ENCODE peak calls at places on chromosome 10, in six cellular contexts. V is GM12891, R is GM12878, C is H1, U is K562, Z is HepG2. Q is an unnamed sample.
A peak's percentile ranks its signal among the peaks of the same experiment; 100 is the strongest.

GRCh38 chr10:32938554-32939061 is 19.4 kb downstream of the ITGB1 start:
- DNase-seq in V (no peak), R (no peak), C (no peak), U (peak; percentile 43), Z (peak; percentile 83), Q (no peak)

GRCh38 chr10:117133273-117134083 is 4.6 kb downstream of the VAX1 start:
- DNase-seq in V (no peak), R (no peak), C (peak; percentile 59), U (no peak), Z (no peak), Q (no peak)

GRCh38 chr10:34999532-34999931 is 90.6 kb downstream of the CUL2 start:
- DNase-seq in V (no peak), R (no peak), C (no peak), U (no peak), Z (peak; percentile 29), Q (no peak)

GRCh38 chr10:790821-791551 is 101.5 kb upstream of the DIP2C start:
- DNase-seq in V (no peak), R (no peak), C (peak; percentile 43), U (no peak), Z (no peak), Q (no peak)

GRCh38 chr10:100307716-100308115 is 21.2 kb upstream of the BLOC1S2 start:
- DNase-seq in V (no peak), R (no peak), C (no peak), U (no peak), Z (no peak), Q (no peak)

GRCh38 chr10:43371418-43371817 is at the start of gene FXYD4:
- DNase-seq in V (no peak), R (no peak), C (no peak), U (no peak), Z (no peak), Q (no peak)

GRCh38 chr10:72702868-72703581 is 11.1 kb downstream of the MCU start:
- DNase-seq in V (no peak), R (no peak), C (no peak), U (no peak), Z (no peak), Q (no peak)

GRCh38 chr10:95601116-95601719 is 40.0 kb upstream of the SORBS1 start:
- DNase-seq in V (peak; percentile 26), R (peak; percentile 5), C (peak; percentile 84), U (peak; percentile 87), Z (peak; percentile 84), Q (peak; percentile 26)

GRCh38 chr10:15901889-15902288 is 41.6 kb upstream of the MINDY3 start:
- DNase-seq in V (no peak), R (no peak), C (no peak), U (no peak), Z (no peak), Q (no peak)

GRCh38 chr10:33386926-33387325 is 52.5 kb upstream of the NRP1 start:
- DNase-seq in V (no peak), R (no peak), C (no peak), U (no peak), Z (no peak), Q (no peak)

GRCh38 chr10:30980951-30981616 is 50.6 kb downstream of the ZNF438 start:
- DNase-seq in V (no peak), R (no peak), C (no peak), U (no peak), Z (no peak), Q (no peak)

GRCh38 chr10:103198648-103199047 is 5.6 kb upstream of the NT5C2 start:
- DNase-seq in V (no peak), R (no peak), C (no peak), U (no peak), Z (no peak), Q (no peak)

GRCh38 chr10:75430000-75430763 is 1.2 kb upstream of the LRMDA start:
- DNase-seq in V (no peak), R (no peak), C (no peak), U (peak; percentile 67), Z (peak; percentile 97), Q (no peak)
- TF ChIP-seq TAF1 in V (no peak), R (no peak), C (no peak), U (no peak), Z (peak; percentile 43), Q (no peak)

GRCh38 chr10:131900350-131901152 is at the start of gene PPP2R2D:
- DNase-seq in V (peak; percentile 97), R (peak; percentile 65), C (peak; percentile 96), U (peak; percentile 92), Z (peak; percentile 87), Q (peak; percentile 95)
- TF ChIP-seq POLR2A in V (no peak), R (peak; percentile 11), C (peak; percentile 93), U (peak; percentile 76), Z (peak; percentile 84), Q (no peak)

GRCh38 chr10:98295401-98295811 is 27.4 kb upstream of the LOXL4 start:
- DNase-seq in V (no peak), R (peak; percentile 2), C (no peak), U (no peak), Z (no peak), Q (no peak)

GRCh38 chr10:98294270-98294627 is 26.3 kb upstream of the LOXL4 start:
- DNase-seq in V (no peak), R (no peak), C (no peak), U (no peak), Z (no peak), Q (no peak)

GRCh38 chr10:98293550-98294269 is 25.7 kb upstream of the LOXL4 start:
- DNase-seq in V (no peak), R (no peak), C (no peak), U (no peak), Z (no peak), Q (no peak)

GRCh38 chr10:98296514-98296913 is 28.5 kb upstream of the LOXL4 start:
- DNase-seq in V (no peak), R (no peak), C (no peak), U (no peak), Z (no peak), Q (no peak)

GRCh38 chr10:98295907-98296306 is 27.9 kb upstream of the LOXL4 start:
- DNase-seq in V (no peak), R (no peak), C (no peak), U (no peak), Z (no peak), Q (no peak)
- TF ChIP-seq TAF1 in V (no peak), R (no peak), C (no peak), U (no peak), Z (no peak), Q (no peak)

GRCh38 chr10:29634764-29635625 is at the start of gene SVIL:
- DNase-seq in V (no peak), R (no peak), C (no peak), U (no peak), Z (peak; percentile 61), Q (no peak)
- TF ChIP-seq POLR2A in V (no peak), R (no peak), C (no peak), U (no peak), Z (no peak), Q (no peak)

GRCh38 chr10:80552151-80552646 is 14.5 kb downstream of the SH2D4B start:
- DNase-seq in V (no peak), R (no peak), C (peak; percentile 50), U (no peak), Z (peak; percentile 19), Q (no peak)

GRCh38 chr10:80554050-80554449 is 16.3 kb downstream of the SH2D4B start:
- DNase-seq in V (no peak), R (no peak), C (peak; percentile 6), U (no peak), Z (no peak), Q (no peak)

GRCh38 chr10:80555415-80555814 is 17.7 kb downstream of the SH2D4B start:
- DNase-seq in V (no peak), R (no peak), C (peak; percentile 37), U (no peak), Z (no peak), Q (no peak)

DNA sequence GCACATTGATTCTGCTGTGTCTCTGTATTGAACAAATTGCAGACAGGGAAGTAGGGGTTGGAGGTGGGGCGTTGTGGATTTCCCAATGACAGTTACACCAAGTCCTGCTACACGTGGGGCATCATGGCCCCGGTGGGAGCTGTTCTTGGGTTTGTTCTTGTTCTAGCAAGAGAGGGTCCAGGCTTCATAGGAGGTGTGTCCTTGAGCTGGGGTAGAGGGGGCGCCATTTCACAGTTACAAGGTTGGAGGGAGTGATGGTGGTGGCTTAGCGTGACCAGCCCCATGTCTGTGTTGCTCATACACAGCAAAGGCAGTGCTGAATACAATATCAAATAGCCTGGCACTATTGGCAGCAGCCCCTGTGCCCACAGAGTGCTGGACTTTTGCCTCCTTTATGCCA is 15.7 kb downstream of the SH2D4B start:
- DNase-seq in V (no peak), R (no peak), C (peak; percentile 39), U (no peak), Z (no peak), Q (no peak)
- TF ChIP-seq TAF1 in V (no peak), R (no peak), C (no peak), U (no peak), Z (no peak), Q (no peak)

GRCh38 chr10:124461642-124462347 is at the start of gene LHPP:
- DNase-seq in V (peak; percentile 94), R (peak; percentile 32), C (peak; percentile 92), U (peak; percentile 88), Z (peak; percentile 54), Q (peak; percentile 94)
- TF ChIP-seq POLR2A in V (peak; percentile 40), R (peak; percentile 72), C (peak; percentile 48), U (peak; percentile 63), Z (peak; percentile 79), Q (no peak)

GRCh38 chr10:27230022-27230421 is 10.6 kb downstream of the ACBD5 start:
- DNase-seq in V (no peak), R (no peak), C (no peak), U (no peak), Z (no peak), Q (no peak)
- TF ChIP-seq TAF1 in V (no peak), R (no peak), C (no peak), U (no peak), Z (no peak), Q (no peak)